ENCODE peak calls at places on chromosome 13, in four cellular contexts. L is WTC11, I is GM12878, Q is K562. V is an unnamed sample.

GRCh38 chr13:91087276-91087675 is 260.2 kb upstream of the MIR17HG start:
- DNase-seq in L (no peak), I (no peak), Q (no peak), V (no peak)

GRCh38 chr13:108322206-108322824 is 52.8 kb downstream of the TNFSF13B start:
- DNase-seq in L (no peak), I (peak; percentile 9), Q (peak; percentile 47), V (peak; percentile 23)

GRCh38 chr13:20902438-20903163 is at the start of gene XPO4:
- DNase-seq in L (peak; percentile 80), I (no peak), Q (peak; percentile 84), V (peak; percentile 59)

GRCh38 chr13:97212540-97213146 is 9.5 kb upstream of the MBNL2 start:
- DNase-seq in L (peak; percentile 12), I (no peak), Q (peak; percentile 47), V (no peak)

GRCh38 chr13:74751739-74752138 is 617.5 kb upstream of the KLF12 start:
- DNase-seq in L (no peak), I (no peak), Q (no peak), V (no peak)

GRCh38 chr13:86193281-86193680 is 394.1 kb upstream of the SLITRK6 start:
- DNase-seq in L (no peak), I (no peak), Q (no peak), V (no peak)

GRCh38 chr13:21879263-21879914 is 208.5 kb downstream of the FGF9 start:
- DNase-seq in L (no peak), I (no peak), Q (no peak), V (no peak)

GRCh38 chr13:34523401-34523800 is 418.7 kb upstream of the NBEA start:
- DNase-seq in L (no peak), I (no peak), Q (no peak), V (no peak)

GRCh38 chr13:113545931-113546516 is 38.5 kb upstream of the TFDP1 start:
- DNase-seq in L (no peak), I (no peak), Q (no peak), V (no peak)

GRCh38 chr13:79491715-79492114 is 10.8 kb downstream of the NDFIP2 start:
- DNase-seq in L (no peak), I (no peak), Q (no peak), V (no peak)

GRCh38 chr13:50366488-50367174 is 351.4 kb downstream of the KCNRG start:
- DNase-seq in L (no peak), I (peak; percentile 79), Q (no peak), V (no peak)

DNA sequence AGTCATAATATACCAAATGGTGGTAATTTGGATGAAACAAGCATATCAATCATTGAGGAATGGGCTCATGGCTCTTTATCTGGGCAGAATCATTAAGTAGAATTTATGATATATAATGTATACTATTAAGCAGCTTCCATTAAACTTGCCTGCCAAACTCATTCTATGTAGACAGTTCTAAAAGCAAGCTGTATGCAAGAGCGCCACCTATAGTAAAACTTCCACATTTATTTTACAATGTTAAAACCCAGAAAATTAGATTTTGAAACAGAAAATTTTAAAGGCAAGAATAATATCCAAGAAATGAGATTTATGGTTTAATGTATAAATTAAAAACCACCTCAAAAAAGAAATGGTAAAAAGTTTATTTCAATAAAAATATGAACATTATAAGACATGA is 161.5 kb downstream of the MZT1 start:
- DNase-seq in L (no peak), I (no peak), Q (peak; percentile 0), V (peak; percentile 29)
- TF ChIP-seq ETV6 in L (no peak), I (no peak), Q (no peak), V (no peak)

DNA sequence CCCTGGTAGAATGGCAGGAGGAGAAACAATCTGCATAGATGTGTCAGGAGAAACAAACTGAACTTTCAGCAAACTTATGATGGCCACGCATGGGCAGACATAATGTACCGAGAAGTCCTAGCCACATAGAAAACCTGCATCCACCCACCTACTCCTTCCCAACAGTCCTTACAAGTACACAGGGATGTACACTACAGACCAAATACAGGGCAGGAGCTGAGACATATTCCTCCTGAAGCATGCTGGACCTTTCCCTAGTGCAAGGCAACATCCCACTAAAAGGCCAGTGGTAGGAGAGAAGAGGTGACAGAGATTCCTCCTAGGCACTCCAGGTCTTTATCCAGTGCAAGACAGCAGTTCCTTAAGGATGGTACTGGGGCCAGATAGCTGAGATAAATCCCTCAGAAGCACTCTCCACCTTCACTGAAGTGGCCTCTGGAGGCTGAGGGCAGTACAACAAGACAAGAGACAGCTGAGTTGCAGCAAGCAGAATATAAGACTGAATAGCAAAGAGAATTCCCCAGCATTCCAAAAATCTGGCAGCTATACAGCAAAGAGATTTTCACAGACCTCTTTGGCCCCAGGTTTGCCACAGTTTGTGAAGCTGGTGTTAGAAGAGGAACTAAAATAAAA is 18.3 kb downstream of the VWA8 start:
- DNase-seq in L (peak; percentile 42), I (no peak), Q (peak; percentile 47), V (no peak)
- TF ChIP-seq ETV6 in L (no peak), I (no peak), Q (no peak), V (no peak)

GRCh38 chr13:48436661-48437242 is 23.8 kb upstream of the LPAR6 start:
- DNase-seq in L (no peak), I (no peak), Q (no peak), V (no peak)

GRCh38 chr13:48434203-48434602 is 21.3 kb upstream of the LPAR6 start:
- DNase-seq in L (no peak), I (no peak), Q (no peak), V (no peak)

GRCh38 chr13:48431987-48432615 is 19.2 kb upstream of the LPAR6 start:
- DNase-seq in L (no peak), I (no peak), Q (no peak), V (peak; percentile 7)

GRCh38 chr13:48431431-48431830 is 18.5 kb upstream of the LPAR6 start:
- DNase-seq in L (no peak), I (no peak), Q (no peak), V (peak; percentile 73)

DNA sequence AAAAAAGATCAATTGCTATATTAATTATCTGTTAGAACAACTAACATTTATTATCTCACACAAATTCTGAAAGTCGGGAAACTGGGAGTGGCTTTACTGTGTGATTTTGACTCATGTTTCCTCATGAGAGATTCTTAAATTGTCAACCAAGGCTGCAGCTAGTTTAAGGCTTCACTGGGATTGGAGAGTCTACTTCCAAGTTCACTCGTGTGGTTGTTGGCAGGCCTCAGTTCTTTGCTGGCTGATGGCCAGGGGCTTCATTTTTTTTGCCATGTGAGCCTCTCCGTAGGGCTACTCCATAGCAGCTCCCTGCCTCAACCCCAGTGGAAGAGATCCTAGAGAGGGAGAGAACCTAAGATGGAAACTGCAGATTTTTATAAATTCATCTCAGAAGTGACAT is 24.5 kb upstream of the LPAR6 start:
- DNase-seq in L (no peak), I (no peak), Q (no peak), V (no peak)
- TF ChIP-seq ETV6 in L (no peak), I (no peak), Q (no peak), V (no peak)

GRCh38 chr13:111184685-111185401 is 69.7 kb downstream of the ARHGEF7 start:
- DNase-seq in L (no peak), I (peak; percentile 93), Q (no peak), V (no peak)
- TF ChIP-seq ETV6 in L (no peak), I (peak; percentile 85), Q (no peak), V (no peak)

GRCh38 chr13:76016799-76017198 is 380.7 kb downstream of the LMO7 start:
- DNase-seq in L (peak; percentile 58), I (no peak), Q (peak; percentile 58), V (peak; percentile 25)
- TF ChIP-seq ETV6 in L (no peak), I (no peak), Q (no peak), V (no peak)

GRCh38 chr13:27917121-27917947 is 2.5 kb upstream of the PDX1 start:
- DNase-seq in L (peak; percentile 45), I (no peak), Q (no peak), V (no peak)

GRCh38 chr13:27918918-27919255 is 913 bp upstream of the PDX1 start:
- DNase-seq in L (peak; percentile 15), I (no peak), Q (no peak), V (no peak)

GRCh38 chr13:27918041-27918917 is 1.5 kb upstream of the PDX1 start:
- DNase-seq in L (peak; percentile 23), I (no peak), Q (no peak), V (no peak)

GRCh38 chr13:27913116-27913515 is 6.7 kb upstream of the PDX1 start:
- DNase-seq in L (no peak), I (no peak), Q (no peak), V (no peak)

DNA sequence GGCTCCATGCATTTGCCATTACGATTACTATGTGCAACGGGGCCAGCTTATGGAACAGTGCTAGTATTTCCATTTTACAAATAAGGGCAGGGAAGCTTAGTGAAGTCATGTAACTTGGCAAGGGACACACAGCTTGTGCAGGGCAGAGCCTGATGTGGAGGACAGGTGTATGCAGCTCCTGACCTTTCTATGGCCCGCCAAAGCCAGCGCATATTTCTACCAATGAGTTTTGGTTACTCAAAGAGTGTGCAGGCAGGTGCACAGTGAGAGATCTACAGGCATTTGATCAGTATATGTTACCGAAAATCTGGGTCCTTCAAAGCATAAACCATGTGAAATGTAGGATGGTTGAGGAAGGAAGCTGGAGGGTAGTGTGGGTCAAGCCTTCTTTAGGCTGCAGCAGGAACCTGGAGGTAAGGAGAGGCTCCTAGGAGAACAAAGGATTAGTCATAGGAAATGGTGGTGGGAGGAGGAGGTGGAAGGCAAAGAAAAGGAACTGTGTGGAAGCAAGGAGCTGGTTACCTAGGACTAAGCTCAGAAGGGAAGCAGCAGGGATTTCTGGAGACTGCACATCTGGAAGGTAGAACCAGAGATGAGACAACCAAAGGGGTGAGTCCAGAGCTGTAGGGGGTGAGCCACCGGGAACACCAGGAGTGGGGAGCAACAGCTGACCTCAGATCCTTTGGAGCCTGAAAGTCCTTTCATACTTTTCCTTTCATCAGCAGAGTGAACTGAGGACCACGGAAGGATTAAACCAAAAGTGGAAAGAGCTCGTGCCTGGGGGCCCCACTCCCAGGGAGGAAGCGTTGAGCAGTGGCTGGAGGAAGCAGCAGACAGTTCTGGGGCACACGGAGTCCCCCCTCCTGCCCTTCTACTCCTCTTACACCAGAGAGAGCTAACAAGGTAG is 4.2 kb upstream of the PDX1 start:
- DNase-seq in L (no peak), I (no peak), Q (no peak), V (no peak)
- TF ChIP-seq ETV6 in L (no peak), I (no peak), Q (no peak), V (no peak)

GRCh38 chr13:101390461-101390860 is 25.8 kb downstream of the NALCN start:
- DNase-seq in L (no peak), I (no peak), Q (no peak), V (no peak)
- TF ChIP-seq ETV6 in L (no peak), I (no peak), Q (no peak), V (no peak)

V was measured in HepG2.